ENCODE peak calls at places on chromosomes 11 and 22, in four cellular contexts. Z, U, E and Q are unnamed samples.

GRCh38 chr22:44309137-44309536 is 3.6 kb downstream of the SHISAL1 start:
- DNase-seq in Z (no peak), U (no peak), E (no peak), Q (no peak)

GRCh38 chr11:121057922-121058321 is 34.0 kb downstream of the TBCEL start:
- DNase-seq in Z (no peak), U (no peak), E (no peak), Q (no peak)

GRCh38 chr11:80155412-80156017 is 714.7 kb upstream of the TENM4 start:
- DNase-seq in Z (no peak), U (peak; percentile 2), E (peak; percentile 21), Q (no peak)

GRCh38 chr11:563066-563811 is 2.5 kb downstream of the RASSF7 start:
- DNase-seq in Z (no peak), U (no peak), E (no peak), Q (no peak)

GRCh38 chr11:11426226-11426915 is 73.3 kb upstream of the CSNK2A3 start:
- DNase-seq in Z (no peak), U (no peak), E (no peak), Q (no peak)

GRCh38 chr22:35587447-35587870 is 29.7 kb downstream of the MB start:
- DNase-seq in Z (no peak), U (no peak), E (no peak), Q (no peak)

GRCh38 chr11:128299132-128299726 is 288.1 kb downstream of the ETS1 start:
- DNase-seq in Z (peak; percentile 76), U (no peak), E (no peak), Q (no peak)

GRCh38 chr11:30758012-30758411 is 171.9 kb upstream of the MPPED2 start:
- DNase-seq in Z (no peak), U (no peak), E (no peak), Q (no peak)

GRCh38 chr11:36385121-36385530 is 89.0 kb downstream of the PRR5L start:
- DNase-seq in Z (no peak), U (no peak), E (no peak), Q (no peak)

GRCh38 chr11:278001-278951 is at the start of gene NLRP6:
- DNase-seq in Z (no peak), U (no peak), E (no peak), Q (peak; percentile 24)

GRCh38 chr11:90176069-90176468 is 41.6 kb downstream of the NAALAD2 start:
- DNase-seq in Z (no peak), U (no peak), E (no peak), Q (no peak)
- TF ChIP-seq SPI1 in Z (no peak), U (no peak), E (no peak), Q (no peak)

GRCh38 chr11:6586434-6587359 is 16.7 kb downstream of the RRP8 start:
- DNase-seq in Z (no peak), U (no peak), E (no peak), Q (no peak)
- TF ChIP-seq SPI1 in Z (no peak), U (no peak), E (no peak), Q (no peak)

GRCh38 chr22:29817724-29818123 is 20.4 kb downstream of the ASCC2 start:
- DNase-seq in Z (no peak), U (no peak), E (no peak), Q (no peak)
- TF ChIP-seq SPI1 in Z (no peak), U (no peak), E (no peak), Q (no peak)

DNA sequence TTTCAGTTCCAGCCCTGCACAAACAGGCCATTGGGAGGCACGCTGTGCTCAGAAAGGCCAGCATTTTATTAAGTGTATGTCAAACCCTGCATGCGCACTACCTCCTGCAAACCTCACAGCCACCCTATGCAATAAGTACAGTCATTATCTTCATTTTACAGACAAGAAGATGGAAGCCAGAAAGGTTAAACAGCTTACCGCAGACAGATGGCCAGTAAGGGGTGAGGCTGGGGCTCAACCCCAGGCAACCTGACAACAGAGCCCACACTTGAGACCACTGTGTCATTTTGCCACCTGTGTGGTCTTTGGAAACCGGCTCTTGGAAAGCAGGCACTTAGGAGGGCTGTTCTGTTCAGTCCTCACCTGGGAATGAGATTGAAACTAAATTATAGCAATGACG is 142.3 kb downstream of the NXPE2 start:
- DNase-seq in Z (no peak), U (no peak), E (peak; percentile 22), Q (no peak)
- TF ChIP-seq SPI1 in Z (no peak), U (no peak), E (no peak), Q (no peak)

DNA sequence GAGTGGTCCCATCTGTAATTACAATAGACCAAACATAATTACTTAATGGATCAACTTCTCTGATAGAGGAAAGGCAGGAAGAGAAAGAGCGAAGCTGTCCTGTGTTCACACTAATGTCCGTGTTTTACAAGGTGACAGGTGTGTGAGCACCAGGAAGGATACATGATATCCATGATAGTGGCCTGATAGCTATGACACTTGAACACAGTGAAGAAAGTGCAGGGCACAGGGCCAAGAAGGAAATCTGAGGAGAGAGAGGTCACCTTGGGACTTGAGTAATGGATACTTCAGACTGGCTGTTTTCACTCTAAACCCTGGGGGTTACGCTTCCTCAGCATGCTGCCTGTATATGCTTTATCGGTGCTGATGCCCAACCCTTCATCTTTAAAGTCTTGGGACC is 29.4 kb downstream of the TUB start:
- DNase-seq in Z (no peak), U (no peak), E (no peak), Q (no peak)
- TF ChIP-seq SPI1 in Z (no peak), U (no peak), E (no peak), Q (no peak)

GRCh38 chr11:70537576-70538571 is 139.5 kb downstream of the CTTN start:
- DNase-seq in Z (no peak), U (no peak), E (no peak), Q (no peak)
- TF ChIP-seq SPI1 in Z (no peak), U (no peak), E (no peak), Q (no peak)

GRCh38 chr11:15034687-15035267 is 38.6 kb upstream of the CALCB start:
- DNase-seq in Z (no peak), U (no peak), E (no peak), Q (no peak)

GRCh38 chr11:15035283-15035682 is 38.1 kb upstream of the CALCB start:
- DNase-seq in Z (no peak), U (no peak), E (peak; percentile 10), Q (no peak)

GRCh38 chr11:15038963-15039362 is 34.4 kb upstream of the CALCB start:
- DNase-seq in Z (no peak), U (no peak), E (no peak), Q (no peak)
- TF ChIP-seq SPI1 in Z (no peak), U (no peak), E (no peak), Q (no peak)

GRCh38 chr11:35237860-35238715 is 99.1 kb downstream of the CD44 start:
- DNase-seq in Z (peak; percentile 35), U (peak; percentile 78), E (peak; percentile 56), Q (no peak)
- TF ChIP-seq SPI1 in Z (no peak), U (peak; percentile 47), E (no peak), Q (peak; percentile 26)

DNA sequence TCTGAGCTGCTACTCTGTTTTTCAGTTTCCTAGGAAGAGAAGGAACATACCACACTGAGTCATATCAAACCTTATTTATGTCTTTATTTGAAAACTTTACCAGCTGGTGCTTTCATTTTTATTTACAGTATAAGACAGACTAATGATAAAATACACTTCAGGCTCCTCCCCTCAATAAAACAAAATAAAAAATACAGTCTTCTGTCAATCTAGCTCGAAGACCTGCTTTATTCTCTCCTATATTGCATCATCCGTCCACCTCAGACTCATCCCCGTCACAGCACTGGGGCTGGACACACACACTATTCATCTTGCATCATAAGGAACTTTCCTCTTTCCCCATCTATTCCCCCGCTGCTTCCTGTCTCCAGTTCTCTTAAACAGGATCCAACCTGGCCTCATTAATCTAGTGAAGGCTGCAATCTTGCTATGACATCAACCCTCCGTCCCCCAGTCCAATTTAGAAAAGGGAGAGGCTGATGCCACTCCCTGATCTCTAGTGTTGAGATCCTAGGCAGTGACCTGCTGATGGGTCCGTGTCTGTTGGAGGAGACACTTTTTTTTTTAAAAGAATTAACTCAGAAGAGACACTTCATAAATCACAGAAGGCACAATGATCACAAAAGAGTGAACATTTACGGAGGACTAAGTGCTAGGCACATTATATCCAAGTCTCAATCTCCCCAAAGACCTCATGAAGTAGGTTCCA is 1.1 kb downstream of the XBP1 start:
- DNase-seq in Z (no peak), U (peak; percentile 82), E (peak; percentile 15), Q (no peak)
- TF ChIP-seq SPI1 in Z (no peak), U (peak; percentile 2), E (no peak), Q (no peak)